ENCODE peak calls at places on chromosomes 5 and 9, in four cellular contexts. W, D, P and C are unnamed samples.

GRCh38 chr5:58248221-58248620 is 211.7 kb downstream of the PLK2 start:
- DNase-seq in D (no peak), P (no peak), W (no peak), C (no peak)

GRCh38 chr9:76574171-76574767 is 115.3 kb downstream of the GCNT1 start:
- DNase-seq in P (no peak), D (no peak), W (no peak), C (no peak)

GRCh38 chr9:126682113-126682810 is 68.5 kb downstream of the LMX1B start:
- DNase-seq in D (no peak), W (no peak), P (no peak), C (no peak)

GRCh38 chr5:124718376-124718775 is 28.1 kb downstream of the ZNF608 start:
- DNase-seq in W (no peak), D (peak; percentile 78), P (no peak), C (no peak)

GRCh38 chr5:76808142-76808691 is 10.6 kb upstream of the F2RL1 start:
- DNase-seq in P (no peak), W (no peak), D (no peak), C (peak; percentile 58)

GRCh38 chr5:171953860-171954701 is 52.4 kb downstream of the FBXW11 start:
- DNase-seq in W (no peak), P (no peak), D (no peak), C (no peak)

GRCh38 chr5:43553381-43553780 is 3.5 kb downstream of the PAIP1 start:
- DNase-seq in P (no peak), W (no peak), D (no peak), C (no peak)

GRCh38 chr5:178425621-178426068 is 164.5 kb downstream of the COL23A1 start:
- DNase-seq in W (no peak), P (no peak), D (no peak), C (no peak)

GRCh38 chr9:18743976-18744375 is 270.0 kb downstream of the ADAMTSL1 start:
- DNase-seq in W (no peak), P (no peak), D (no peak), C (no peak)

GRCh38 chr9:131299948-131300347 is 10.4 kb downstream of the PLPP7 start:
- DNase-seq in P (no peak), W (no peak), D (no peak), C (no peak)

GRCh38 chr9:6955251-6955921 is 197.6 kb downstream of the KDM4C start:
- DNase-seq in P (no peak), D (peak; percentile 51), W (no peak), C (no peak)

GRCh38 chr5:42268630-42269029 is 154.6 kb upstream of the GHR start:
- DNase-seq in D (no peak), P (no peak), W (no peak), C (peak; percentile 39)

GRCh38 chr9:133539434-133539833 is 4.9 kb downstream of the ADAMTSL2 start:
- DNase-seq in P (no peak), D (peak; percentile 62), W (no peak), C (peak; percentile 64)

GRCh38 chr5:159601216-159601615 is 270.9 kb upstream of the IL12B start:
- DNase-seq in P (no peak), D (no peak), W (no peak), C (no peak)

GRCh38 chr9:128143409-128144238 is 5.6 kb upstream of the LCN2 start:
- DNase-seq in W (no peak), D (no peak), P (no peak), C (no peak)

DNA sequence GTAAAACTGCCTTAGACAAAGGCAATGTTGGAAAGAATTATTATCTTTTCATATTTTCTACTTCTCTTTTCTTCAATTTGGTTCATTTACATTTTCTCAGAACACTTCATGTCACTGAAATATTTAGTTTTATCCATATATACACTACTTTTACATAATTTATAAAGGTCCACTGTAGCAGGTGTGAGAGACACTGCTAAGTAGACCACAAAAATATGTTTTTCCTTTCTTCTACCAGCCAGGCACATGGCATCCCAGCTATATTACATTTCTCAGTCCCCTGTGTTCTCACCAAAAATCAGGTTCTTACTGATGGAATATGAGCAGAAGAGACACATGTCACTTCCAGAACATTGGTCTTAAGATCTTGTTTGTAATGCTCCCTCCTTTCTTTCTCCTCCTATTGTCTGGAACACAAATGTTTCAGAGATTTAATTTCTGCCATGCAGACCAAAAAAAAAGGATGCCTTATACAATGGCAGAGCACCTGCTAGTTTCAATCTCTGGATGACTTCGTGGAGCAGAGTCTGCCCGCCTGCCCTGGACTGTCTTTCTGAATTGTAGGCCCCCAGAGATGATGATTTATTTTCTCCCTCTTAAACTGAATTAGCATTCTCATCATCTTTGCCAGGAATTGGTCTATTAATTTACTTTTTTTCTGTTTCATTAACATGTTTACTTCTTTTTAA is 125.4 kb upstream of the ACOT12 start:
- DNase-seq in P (no peak), W (no peak), D (no peak), C (peak; percentile 66)
- H3K4me1 ChIP-seq in P (peaks cover 8% of the 10 kb centered on the region), W (no peaks in the 10 kb centered on the region), D (peaks cover 15% of the 10 kb centered on the region), C (peaks cover 22% of the 10 kb centered on the region)

GRCh38 chr9:121184463-121184862 is 17.2 kb downstream of the RAB14 start:
- DNase-seq in D (no peak), W (no peak), P (no peak), C (no peak)
- H3K36me3 ChIP-seq in D (no peaks in the 10 kb centered on the region), W (no peaks in the 10 kb centered on the region), P (peaks cover 10% of the 10 kb centered on the region), C (peaks cover 66% of the 10 kb centered on the region)

DNA sequence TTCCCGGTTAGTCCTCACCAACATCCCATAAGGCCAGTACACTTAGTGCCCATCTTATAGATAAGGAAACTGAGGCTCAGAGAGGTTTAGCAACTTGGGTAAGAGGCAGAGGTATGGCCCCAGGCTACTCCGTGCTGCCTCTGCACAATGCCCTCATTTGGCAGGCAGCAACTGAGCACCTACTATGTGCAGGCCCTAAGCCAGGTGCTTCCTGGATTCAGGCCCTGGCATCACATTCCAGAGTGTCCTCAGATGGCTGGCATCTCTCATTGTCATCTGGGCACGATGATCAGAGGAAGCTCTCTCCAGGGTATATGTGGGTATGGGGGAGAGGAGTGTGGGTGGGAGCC is 53.8 kb upstream of the PSD2 start:
- DNase-seq in D (no peak), W (no peak), P (no peak), C (no peak)
- H3K4me1 ChIP-seq in D (peaks cover 18% of the 10 kb centered on the region), W (no peaks in the 10 kb centered on the region), P (peaks cover 14% of the 10 kb centered on the region), C (peaks cover 52% of the 10 kb centered on the region)

GRCh38 chr5:177330991-177331837 is 19.5 kb upstream of the MXD3 start:
- DNase-seq in W (no peak), D (no peak), P (no peak), C (no peak)
- H3K36me3 ChIP-seq in W (peaks cover 20% of the 10 kb centered on the region), D (no peaks in the 10 kb centered on the region), P (peaks cover 57% of the 10 kb centered on the region), C (peaks cover 13% of the 10 kb centered on the region)

GRCh38 chr9:114895605-114896004 is 34.8 kb downstream of the TNFSF8 start:
- DNase-seq in W (no peak), P (no peak), D (no peak), C (no peak)
- H3K4me1 ChIP-seq in W (no peaks in the 10 kb centered on the region), P (peaks cover 6% of the 10 kb centered on the region), D (peaks cover 19% of the 10 kb centered on the region), C (peaks cover 19% of the 10 kb centered on the region)

GRCh38 chr9:71704806-71705205 is 63.5 kb downstream of the CEMIP2 start:
- DNase-seq in W (no peak), P (no peak), D (no peak), C (no peak)
- H3K36me3 ChIP-seq in W (peaks cover 6% of the 10 kb centered on the region), P (peaks cover 19% of the 10 kb centered on the region), D (no peaks in the 10 kb centered on the region), C (peaks cover 47% of the 10 kb centered on the region)

GRCh38 chr5:16492398-16493175 is 27.0 kb upstream of the ZNF622 start:
- DNase-seq in D (no peak), W (no peak), P (no peak), C (peak; percentile 63)

GRCh38 chr5:16493261-16493660 is 27.7 kb upstream of the ZNF622 start:
- DNase-seq in P (no peak), W (no peak), D (no peak), C (no peak)

GRCh38 chr5:16500024-16500423 is 34.4 kb upstream of the ZNF622 start:
- DNase-seq in P (no peak), D (no peak), W (no peak), C (no peak)

GRCh38 chr5:16502866-16503265 is 37.3 kb upstream of the ZNF622 start:
- DNase-seq in D (no peak), P (no peak), W (no peak), C (no peak)

GRCh38 chr5:16497546-16497945 is 31.9 kb upstream of the ZNF622 start:
- DNase-seq in P (no peak), D (no peak), W (no peak), C (no peak)
- H3K4me1 ChIP-seq in P (no peaks in the 10 kb centered on the region), D (no peaks in the 10 kb centered on the region), W (peaks cover 15% of the 10 kb centered on the region), C (peaks cover 11% of the 10 kb centered on the region)

DNA sequence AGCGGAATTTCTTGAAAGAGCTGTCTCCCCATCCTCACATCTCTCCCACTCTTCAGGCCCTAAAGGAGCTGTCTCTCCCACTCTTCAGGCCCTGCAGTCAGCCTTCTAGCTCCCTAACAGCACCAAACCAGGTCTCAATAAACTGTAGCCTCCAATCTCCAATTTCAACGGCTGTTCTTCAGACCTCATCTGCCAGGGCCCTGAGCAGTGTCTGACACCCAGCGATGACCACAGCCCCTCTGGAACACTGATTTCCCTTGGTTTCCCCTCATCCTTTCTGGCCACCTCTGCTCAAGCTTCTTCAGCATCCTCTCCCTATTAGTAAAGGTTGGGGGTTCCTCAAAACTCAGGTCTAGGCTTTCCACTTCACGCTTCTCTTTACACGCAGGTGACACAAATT is 1.6 kb upstream of the P4HA2 start:
- DNase-seq in W (no peak), P (no peak), D (peak; percentile 9), C (no peak)
- H3K36me3 ChIP-seq in W (no peaks in the 10 kb centered on the region), P (no peaks in the 10 kb centered on the region), D (no peaks in the 10 kb centered on the region), C (no peaks in the 10 kb centered on the region)

GRCh38 chr5:176998828-176999227 is 7.8 kb downstream of the UIMC1 start:
- DNase-seq in P (no peak), D (no peak), W (no peak), C (no peak)
- H3K4me1 ChIP-seq in P (peaks cover 9% of the 10 kb centered on the region), D (peaks cover 37% of the 10 kb centered on the region), W (no peaks in the 10 kb centered on the region), C (no peaks in the 10 kb centered on the region)

GRCh38 chr9:113290052-113290607 is 13.0 kb downstream of the RNF183 start:
- DNase-seq in W (no peak), P (no peak), D (no peak), C (no peak)

GRCh38 chr9:113293285-113293874 is 9.8 kb downstream of the RNF183 start:
- DNase-seq in P (no peak), W (no peak), D (no peak), C (no peak)

GRCh38 chr9:113289091-113289490 is 13.6 kb downstream of the PRPF4 start:
- DNase-seq in P (no peak), D (no peak), W (no peak), C (no peak)
- H3K36me3 ChIP-seq in P (peaks cover 63% of the 10 kb centered on the region), D (no peaks in the 10 kb centered on the region), W (peaks cover 13% of the 10 kb centered on the region), C (peaks cover 100% of the 10 kb centered on the region)